ENCODE peak calls at places on chromosome 17, in ten cellular contexts. D is AG10803; Q is omental fat pad; P is stimulated activated naive CD8-positive, alpha-beta T cell treated with anti-CD3 and anti-CD28 coated beads, Interleukin-15, Interleukin-2, amounts not matched to agents 100 U/mL and 50 U/mL, for 24 hours; K is Right ventricle myocardium superior; T is lung; Z is sigmoid colon; M is progenitor cell of endocrine pancreas; V is stimulated activated naive B cell treated with anti-CD40 and anti-IgM and Interleukin-4, amounts not matched to agents 10 μg/mL and 1 μg/mL and 100 μg/mL, for 72 hours; G is cardiac muscle cell. I is an unnamed sample.

GRCh38 chr17:34091975-34092374 is 163.1 kb upstream of the CCL2 start:
- DNase-seq in D (no peak), Q (no peak), P (no peak), K (no peak), T (no peak), Z (no peak), M (no peak), V (no peak), G (no peak), I (no peak)

GRCh38 chr17:43608313-43608712 is 53.4 kb downstream of the MEOX1 start:
- DNase-seq in D (peak; percentile 16), Q (no peak), P (peak; percentile 55), K (no peak), T (no peak), Z (no peak), M (no peak), V (peak; percentile 23), G (no peak), I (no peak)

GRCh38 chr17:77354721-77355455 is 214.1 kb downstream of the SEC14L1 start:
- DNase-seq in D (peak; percentile 99), Q (no peak), P (peak; percentile 2), K (peak; percentile 87), T (peak; percentile 41), Z (peak; percentile 95), M (no peak), V (no peak), G (no peak), I (no peak)

GRCh38 chr17:38341035-38341721 is 2.6 kb downstream of the GPR179 start:
- DNase-seq in D (no peak), Q (no peak), P (no peak), K (peak; percentile 85), T (no peak), Z (peak; percentile 76), M (no peak), V (no peak), G (peak; percentile 77), I (no peak)

GRCh38 chr17:18321309-18321708 is 6.2 kb downstream of the SMCR8 start:
- DNase-seq in D (peak; percentile 28), Q (no peak), P (no peak), K (no peak), T (no peak), Z (peak; percentile 46), M (no peak), V (no peak), G (peak; percentile 12), I (no peak)

GRCh38 chr17:3914319-3914685 is 2.0 kb downstream of the P2RX1 start:
- DNase-seq in D (no peak), Q (no peak), P (peak; percentile 44), K (no peak), T (no peak), Z (no peak), M (no peak), V (peak; percentile 80), G (no peak), I (no peak)

GRCh38 chr17:79027274-79027924 is 3.4 kb downstream of the C1QTNF1 start:
- DNase-seq in D (no peak), Q (no peak), P (no peak), K (no peak), T (no peak), Z (peak; percentile 69), M (no peak), V (no peak), G (peak; percentile 77), I (no peak)

GRCh38 chr17:44636562-44636961 is 19.7 kb upstream of the MEIOC start:
- DNase-seq in D (peak; percentile 76), Q (no peak), P (no peak), K (no peak), T (no peak), Z (no peak), M (no peak), V (no peak), G (peak; percentile 40), I (no peak)

GRCh38 chr17:18026408-18026776 is 12.6 kb downstream of the ATPAF2 start:
- DNase-seq in D (peak; percentile 86), Q (no peak), P (peak; percentile 22), K (peak; percentile 67), T (no peak), Z (no peak), M (no peak), V (no peak), G (no peak), I (no peak)

GRCh38 chr17:69588316-69588715 is 173.8 kb downstream of the MAP2K6 start:
- DNase-seq in D (no peak), Q (no peak), P (no peak), K (no peak), T (no peak), Z (no peak), M (no peak), V (no peak), G (no peak), I (no peak)

GRCh38 chr17:78602246-78602645 is 25.1 kb upstream of the DNAH17 start:
- DNase-seq in D (no peak), Q (no peak), P (no peak), K (no peak), T (no peak), Z (no peak), M (no peak), V (no peak), G (no peak), I (no peak)

GRCh38 chr17:59607817-59608403 is 11.8 kb upstream of the CLTC start:
- DNase-seq in D (no peak), Q (no peak), P (peak; percentile 50), K (no peak), T (no peak), Z (no peak), M (no peak), V (no peak), G (peak; percentile 19), I (no peak)

GRCh38 chr17:56727876-56728617 is 105.7 kb downstream of the C17orf67 start:
- DNase-seq in D (no peak), Q (no peak), P (no peak), K (no peak), T (no peak), Z (no peak), M (no peak), V (no peak), G (no peak), I (no peak)